ENCODE peak calls at places on chromosomes 5 and 9, in five cellular contexts. T is IMR-90; G is Kasumi-1; P is activated T-helper 1 cell treated with anti-CD3 and anti-CD28 coated beads, Interleukin-2, amount 50 U/mL, for 16 hours; A is EL. H is an unnamed sample.

GRCh38 chr9:6272229-6272597 is 56.0 kb upstream of the TPD52L3 start:
- DNase-seq in A (peak), T (peak), P (no peak), G (no peak), H (no peak)

GRCh38 chr9:38352716-38353334 is 39.7 kb upstream of the ALDH1B1 start:
- DNase-seq in T (no peak), G (no peak), P (no peak), A (no peak), H (no peak)

GRCh38 chr9:77616191-77616590 is 31.9 kb downstream of the GNA14 start:
- DNase-seq in A (peak), P (no peak), G (no peak), T (no peak), H (no peak)

GRCh38 chr5:133992429-133993151 is 12.2 kb downstream of the VDAC1 start:
- DNase-seq in G (no peak), T (no peak), A (no peak), P (no peak), H (no peak)

GRCh38 chr5:151148583-151148982 is 9.0 kb downstream of the ANXA6 start:
- DNase-seq in A (no peak), P (no peak), G (no peak), T (no peak), H (no peak)

GRCh38 chr5:151758430-151759241 is at the start of gene ATOX1:
- DNase-seq in T (peak), P (peak), G (peak), A (peak), H (peak)

GRCh38 chr9:81113408-81114124 is 575.8 kb downstream of the TLE1 start:
- DNase-seq in G (peak), P (no peak), A (no peak), T (no peak), H (no peak)

GRCh38 chr9:85949591-85950335 is 8.8 kb downstream of the NAA35 start:
- DNase-seq in P (no peak), G (no peak), T (peak), A (no peak), H (no peak)

GRCh38 chr9:105993051-105993854 is 298.9 kb downstream of the TMEM38B start:
- DNase-seq in A (no peak), G (no peak), P (no peak), T (no peak), H (peak)

GRCh38 chr5:141567513-141568117 is 51.2 kb downstream of the DIAPH1 start:
- DNase-seq in T (peak), P (no peak), A (peak), G (peak), H (no peak)

H was measured in frontal cortex.